ENCODE peak calls at places on chromosomes 3 and 15, in seven cellular contexts. N is H1, H is IMR-90, J is H9, X is neuronal stem cell, C is mesendoderm, A is mesenchymal stem cell. Y is an unnamed sample.

GRCh38 chr3:123328851-123329635 is 119.8 kb downstream of the ADCY5 start:
- DNase-seq in N (no peak), H (peak), J (peak), X (peak), C (peak), A (peak), Y (peak)

GRCh38 chr15:74263473-74263872 is 27.3 kb downstream of the CCDC33 start:
- DNase-seq in N (no peak), H (no peak), J (no peak), X (no peak), C (no peak), A (no peak), Y (no peak)

GRCh38 chr3:46908294-46908985 is 30.9 kb downstream of the PTH1R start:
- DNase-seq in N (no peak), H (peak), J (no peak), X (no peak), C (no peak), A (no peak), Y (no peak)

GRCh38 chr3:66702126-66702525 is 201.3 kb upstream of the LRIG1 start:
- DNase-seq in N (no peak), H (peak), J (no peak), X (no peak), C (no peak), A (peak), Y (no peak)

GRCh38 chr3:14001136-14001535 is 121.3 kb upstream of the WNT7A start:
- DNase-seq in N (no peak), H (peak), J (no peak), X (no peak), C (no peak), A (peak), Y (no peak)

GRCh38 chr3:99342374-99342773 is 296.0 kb upstream of the COL8A1 start:
- DNase-seq in N (no peak), H (no peak), J (no peak), X (no peak), C (no peak), A (no peak), Y (no peak)

GRCh38 chr3:30476373-30477082 is 129.9 kb upstream of the TGFBR2 start:
- DNase-seq in N (no peak), H (peak), J (no peak), X (no peak), C (no peak), A (peak), Y (peak)

GRCh38 chr3:139300416-139300815 is 43.4 kb upstream of the MRPS22 start:
- DNase-seq in N (no peak), H (no peak), J (no peak), X (no peak), C (no peak), A (no peak), Y (no peak)

GRCh38 chr15:31280037-31280830 is 46.4 kb upstream of the KLF13 start:
- DNase-seq in N (no peak), H (no peak), J (peak), X (no peak), C (no peak), A (no peak), Y (no peak)

GRCh38 chr15:90042766-90043525 is 41.8 kb downstream of the ZNF710 start:
- DNase-seq in N (no peak), H (no peak), J (no peak), X (no peak), C (no peak), A (no peak), Y (no peak)

GRCh38 chr3:169146866-169147245 is 516.7 kb downstream of the MECOM start:
- DNase-seq in N (no peak), H (peak), J (no peak), X (no peak), C (peak), A (no peak), Y (peak)

GRCh38 chr3:101571028-101571895 is 2.7 kb upstream of the PCNP start:
- DNase-seq in N (no peak), H (no peak), J (no peak), X (no peak), C (no peak), A (no peak), Y (peak)

GRCh38 chr3:38165722-38166387 is 518 bp downstream of the OXSR1 start:
- DNase-seq in N (no peak), H (peak), J (no peak), X (no peak), C (peak), A (peak), Y (peak)

GRCh38 chr3:14540821-14541385 is 761 bp upstream of the GRIP2 start:
- DNase-seq in N (no peak), H (no peak), J (no peak), X (no peak), C (no peak), A (no peak), Y (no peak)

GRCh38 chr3:57227204-57227929 is at the start of gene APPL1:
- DNase-seq in N (peak), H (peak), J (peak), X (peak), C (peak), A (peak), Y (peak)

GRCh38 chr3:153051427-153052095 is 110.5 kb upstream of the RAP2B start:
- DNase-seq in N (no peak), H (peak), J (no peak), X (no peak), C (no peak), A (peak), Y (peak)
- H2BK120ac ChIP-seq in N (no peak), H (peak), J (no peak), X (no peak), C (no peak), A (no peak), Y (peak)

GRCh38 chr3:74582982-74583381 is 31.5 kb downstream of the CNTN3 start:
- DNase-seq in N (no peak), H (no peak), J (no peak), X (no peak), C (no peak), A (no peak), Y (no peak)
- H2BK120ac ChIP-seq in N (no peak), H (no peak), J (no peak), X (no peak), C (no peak), A (no peak), Y (no peak)

GRCh38 chr15:101448336-101448735 is 41.2 kb downstream of the PCSK6 start:
- DNase-seq in N (no peak), H (no peak), J (no peak), X (no peak), C (no peak), A (no peak), Y (no peak)
- H2BK120ac ChIP-seq in N (no peak), H (no peak), J (no peak), X (no peak), C (no peak), A (no peak), Y (no peak)

GRCh38 chr15:53591041-53591440 is 168.4 kb downstream of the WDR72 start:
- DNase-seq in N (no peak), H (no peak), J (no peak), X (no peak), C (no peak), A (no peak), Y (no peak)
- H2BK120ac ChIP-seq in N (no peak), H (no peak), J (no peak), X (no peak), C (no peak), A (no peak), Y (no peak)

GRCh38 chr3:39456159-39456558 is 11.3 kb upstream of the MOBP start:
- DNase-seq in N (no peak), H (no peak), J (no peak), X (no peak), C (no peak), A (no peak), Y (no peak)
- H2BK120ac ChIP-seq in N (no peak), H (no peak), J (no peak), X (no peak), C (no peak), A (no peak), Y (no peak)

GRCh38 chr3:109175411-109175810 is 38.9 kb downstream of the C3orf85 start:
- DNase-seq in N (no peak), H (no peak), J (no peak), X (no peak), C (no peak), A (peak), Y (peak)

GRCh38 chr3:109178701-109179100 is 42.2 kb downstream of the C3orf85 start:
- DNase-seq in N (no peak), H (no peak), J (no peak), X (no peak), C (no peak), A (no peak), Y (no peak)

GRCh38 chr3:109176726-109177125 is 40.2 kb downstream of the C3orf85 start:
- DNase-seq in N (no peak), H (no peak), J (no peak), X (no peak), C (peak), A (no peak), Y (peak)

DNA sequence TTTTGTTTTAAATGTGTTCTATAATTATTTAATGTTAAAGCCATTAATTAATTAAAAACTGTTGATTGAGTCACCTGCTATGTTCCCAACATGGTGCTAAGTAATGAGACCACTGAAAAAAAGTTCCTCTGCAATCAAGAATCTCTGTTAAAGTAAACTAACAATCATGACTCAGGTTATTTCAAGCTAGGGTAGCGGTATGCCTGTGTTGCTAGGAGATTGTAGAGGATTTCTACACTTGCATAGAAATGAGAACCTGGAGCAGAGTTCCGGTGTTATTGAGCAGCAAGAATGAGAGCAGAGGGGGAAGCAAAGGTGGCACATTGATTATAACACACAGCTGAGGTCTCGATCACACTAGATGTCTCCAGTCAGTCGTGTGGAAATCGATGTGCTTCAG is 41.4 kb downstream of the C3orf85 start:
- DNase-seq in N (no peak), H (no peak), J (no peak), X (no peak), C (no peak), A (peak), Y (peak)
- H2BK120ac ChIP-seq in N (no peak), H (no peak), J (no peak), X (no peak), C (no peak), A (no peak), Y (no peak)

Y was measured in trophoblast cell.